ENCODE peak calls at places on chromosomes 16 and 17, in six cellular contexts. N is cardiac muscle cell, T is lung, A is keratinocyte, F is HCT116, K is left ventricle myocardium inferior. X is an unnamed sample.

GRCh38 chr17:80443916-80444708 is 29.1 kb downstream of the ENDOV start:
- DNase-seq in N (no peak), T (no peak), A (no peak), F (no peak), K (no peak), X (no peak)

GRCh38 chr17:31581022-31581483 is 189.6 kb downstream of the RAB11FIP4 start:
- DNase-seq in N (no peak), T (peak; percentile 71), A (no peak), F (no peak), K (peak; percentile 78), X (no peak)

GRCh38 chr17:73956595-73957465 is 246.6 kb upstream of the RPL38 start:
- DNase-seq in N (peak; percentile 80), T (peak; percentile 40), A (no peak), F (peak; percentile 49), K (peak; percentile 27), X (no peak)

GRCh38 chr16:22425036-22425801 is 50.8 kb upstream of the CDR2 start:
- DNase-seq in N (no peak), T (no peak), A (no peak), F (no peak), K (peak; percentile 65), X (no peak)

GRCh38 chr16:87949071-87949744 is 2.0 kb upstream of the BANP start:
- DNase-seq in N (no peak), T (no peak), A (no peak), F (no peak), K (no peak), X (no peak)

GRCh38 chr17:69047368-69048263 is 13.1 kb downstream of the ABCA9 start:
- DNase-seq in N (peak; percentile 46), T (peak; percentile 35), A (no peak), F (no peak), K (peak; percentile 65), X (peak; percentile 76)

GRCh38 chr17:379531-380200 is 27.1 kb upstream of the RPH3AL start:
- DNase-seq in N (no peak), T (no peak), A (peak; percentile 56), F (no peak), K (no peak), X (no peak)

GRCh38 chr16:55725055-55725777 is 69.4 kb downstream of the SLC6A2 start:
- DNase-seq in N (no peak), T (no peak), A (no peak), F (no peak), K (no peak), X (no peak)

GRCh38 chr17:3772764-3773163 is 28.2 kb downstream of the ITGAE start:
- DNase-seq in N (no peak), T (no peak), A (no peak), F (no peak), K (no peak), X (no peak)

GRCh38 chr16:67605641-67606040 is 39.3 kb upstream of the CARMIL2 start:
- DNase-seq in N (no peak), T (no peak), A (no peak), F (no peak), K (no peak), X (no peak)

GRCh38 chr16:25108054-25108453 is 3.5 kb upstream of the LCMT1 start:
- DNase-seq in N (no peak), T (no peak), A (no peak), F (no peak), K (no peak), X (peak; percentile 59)

GRCh38 chr16:49608801-49609200 is 235.2 kb downstream of the C16orf78 start:
- DNase-seq in N (peak; percentile 75), T (no peak), A (no peak), F (peak; percentile 24), K (no peak), X (no peak)

GRCh38 chr16:88103011-88103410 is 151.8 kb downstream of the BANP start:
- DNase-seq in N (no peak), T (no peak), A (no peak), F (no peak), K (no peak), X (peak; percentile 37)

GRCh38 chr16:67663151-67663876 is 2.6 kb downstream of the PARD6A start:
- DNase-seq in N (no peak), T (no peak), A (no peak), F (peak; percentile 15), K (no peak), X (no peak)

GRCh38 chr16:75248142-75248535 is 3.3 kb downstream of the BCAR1 start:
- DNase-seq in N (no peak), T (no peak), A (no peak), F (no peak), K (peak; percentile 49), X (no peak)
- H3K4me1 ChIP-seq in N (peaks cover 58% of the 10 kb centered on the region), T (peaks cover 38% of the 10 kb centered on the region), A (peaks cover 78% of the 10 kb centered on the region), F (peaks cover 85% of the 10 kb centered on the region), K (peaks cover 97% of the 10 kb centered on the region), X (peaks cover 12% of the 10 kb centered on the region)

DNA sequence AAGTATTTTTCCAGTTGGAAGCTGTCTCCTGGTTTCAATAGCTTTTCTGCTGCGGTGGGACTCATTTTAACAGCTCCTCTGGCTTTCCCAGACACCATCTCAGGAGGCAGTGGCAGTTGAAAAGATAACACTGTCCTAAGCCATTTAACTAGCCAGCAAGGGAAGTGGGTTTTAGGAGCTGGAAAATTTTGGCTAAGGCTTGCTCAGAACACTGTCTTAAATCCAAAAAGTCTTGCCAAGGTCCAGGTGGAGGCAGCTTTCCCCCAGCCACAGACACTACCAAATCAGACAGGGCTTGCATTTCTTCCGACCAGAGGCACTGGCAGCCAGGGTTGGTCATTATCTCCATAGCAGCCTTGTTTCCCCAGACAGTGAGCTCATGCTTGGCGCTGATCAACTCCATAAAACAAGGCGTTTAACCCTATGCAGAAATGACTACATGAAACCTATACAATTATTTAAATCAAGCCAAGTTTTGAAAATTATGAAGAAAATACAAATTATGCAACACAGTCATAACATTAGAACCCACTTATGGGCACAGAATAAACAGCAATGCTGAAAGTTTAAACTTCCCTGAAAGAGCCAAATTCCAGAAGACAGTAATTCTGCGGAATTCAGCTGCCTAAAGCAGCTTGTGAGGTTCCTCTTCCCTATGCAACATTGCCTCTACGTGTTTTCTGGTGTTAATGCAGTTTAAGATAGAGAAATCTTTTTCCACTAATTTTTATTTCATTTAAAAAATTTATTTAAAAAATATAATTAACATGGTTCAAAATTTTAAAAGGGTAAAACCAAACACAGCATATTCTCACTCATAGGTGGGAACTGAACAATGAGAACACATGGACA is 25.0 kb downstream of the GABARAPL2 start:
- DNase-seq in N (peak; percentile 72), T (peak; percentile 29), A (no peak), F (no peak), K (peak; percentile 69), X (no peak)
- H3K27ac ChIP-seq in N (peak overlapping the region; percentile 85), T (peak overlapping the region; percentile 93), A (no peak overlapping the region), F (no peak overlapping the region), K (peak overlapping the region; percentile 85), X (no peak overlapping the region)

GRCh38 chr17:8376302-8377067 is at the start of gene KRABD2:
- DNase-seq in N (peak; percentile 94), T (peak; percentile 90), A (no peak), F (peak; percentile 76), K (peak; percentile 92), X (peak; percentile 95)
- H3K36me3 ChIP-seq in N (peaks cover 46% of the 10 kb centered on the region), T (peaks cover 18% of the 10 kb centered on the region), A (peaks cover 30% of the 10 kb centered on the region), F (peaks cover 43% of the 10 kb centered on the region), K (peaks cover 50% of the 10 kb centered on the region), X (peaks cover 48% of the 10 kb centered on the region)

DNA sequence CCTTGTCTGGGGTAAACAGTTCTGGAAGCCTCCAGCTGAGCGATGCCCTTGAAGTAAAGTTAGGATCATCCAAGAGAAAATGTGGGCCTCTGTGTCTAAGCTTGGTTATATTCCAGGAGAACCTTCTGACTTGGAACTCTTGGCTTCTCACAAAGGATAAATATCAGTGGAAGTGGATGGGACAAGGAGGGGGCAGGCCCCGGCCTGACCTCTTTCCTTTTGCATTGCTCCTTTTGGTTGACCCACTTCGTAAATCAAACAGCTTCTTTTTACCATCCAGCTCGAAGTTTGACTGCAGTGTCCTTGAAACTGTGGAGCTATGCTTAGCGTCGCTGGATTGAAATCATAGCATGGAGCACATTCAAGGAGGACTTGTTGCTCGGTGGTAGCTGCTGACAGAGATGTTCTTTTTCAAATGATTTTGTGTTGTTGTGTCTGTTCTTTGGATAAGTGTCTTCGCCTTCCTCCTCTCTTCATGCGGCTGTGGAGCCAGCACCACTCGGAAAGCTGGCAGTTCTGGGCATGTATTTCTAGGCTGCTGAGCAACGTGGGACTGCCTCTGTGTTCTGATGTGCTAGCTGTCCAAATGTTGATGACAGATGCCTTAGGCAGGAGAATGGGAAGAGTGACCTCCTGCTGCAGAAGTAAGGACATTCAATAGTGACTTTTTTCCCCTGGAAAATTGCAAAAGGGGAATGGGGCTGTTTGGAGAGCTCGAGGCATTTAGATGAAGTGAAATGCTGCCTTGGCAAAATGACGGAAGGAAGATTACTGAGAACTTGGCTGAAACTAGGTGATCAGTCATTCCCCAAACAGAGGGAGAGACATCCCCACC is 4.5 kb downstream of the MINK1 start:
- DNase-seq in N (no peak), T (no peak), A (no peak), F (no peak), K (peak; percentile 41), X (no peak)
- H3K4me1 ChIP-seq in N (peaks cover 26% of the 10 kb centered on the region), T (peaks cover 15% of the 10 kb centered on the region), A (peaks cover 45% of the 10 kb centered on the region), F (peaks cover 31% of the 10 kb centered on the region), K (peaks cover 78% of the 10 kb centered on the region), X (peaks cover 10% of the 10 kb centered on the region)

GRCh38 chr16:11138026-11138768 is 117.8 kb downstream of the SOCS1 start:
- DNase-seq in N (no peak), T (no peak), A (no peak), F (no peak), K (no peak), X (no peak)
- H3K27ac ChIP-seq in N (no peak overlapping the region), T (no peak overlapping the region), A (no peak overlapping the region), F (no peak overlapping the region), K (no peak overlapping the region), X (no peak overlapping the region)

DNA sequence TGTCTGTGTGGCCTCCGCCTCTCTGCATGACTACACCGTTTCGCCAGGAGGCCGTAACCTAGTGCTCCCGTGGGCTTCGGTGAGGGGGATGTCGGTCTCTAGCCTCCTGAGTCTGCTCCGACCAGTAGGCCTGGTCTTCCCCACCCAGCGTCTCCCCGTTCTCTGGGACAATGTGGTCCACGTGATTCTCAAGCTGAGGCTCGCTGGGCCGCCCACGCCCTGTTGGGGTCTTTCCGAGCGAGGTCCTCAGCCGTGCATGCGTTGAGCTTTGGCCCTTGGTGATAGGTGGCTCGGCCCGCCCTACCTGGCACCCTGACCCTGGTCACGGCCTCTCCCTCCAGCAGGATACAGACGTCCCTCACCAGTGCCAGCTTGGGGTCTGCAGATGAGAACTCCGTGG is 30.9 kb downstream of the TSC2 start:
- DNase-seq in N (no peak), T (no peak), A (no peak), F (no peak), K (no peak), X (no peak)
- H3K36me3 ChIP-seq in N (peaks cover 11% of the 10 kb centered on the region), T (peaks cover 81% of the 10 kb centered on the region), A (peaks cover 27% of the 10 kb centered on the region), F (no peaks in the 10 kb centered on the region), K (peaks cover 79% of the 10 kb centered on the region), X (no peaks in the 10 kb centered on the region)

DNA sequence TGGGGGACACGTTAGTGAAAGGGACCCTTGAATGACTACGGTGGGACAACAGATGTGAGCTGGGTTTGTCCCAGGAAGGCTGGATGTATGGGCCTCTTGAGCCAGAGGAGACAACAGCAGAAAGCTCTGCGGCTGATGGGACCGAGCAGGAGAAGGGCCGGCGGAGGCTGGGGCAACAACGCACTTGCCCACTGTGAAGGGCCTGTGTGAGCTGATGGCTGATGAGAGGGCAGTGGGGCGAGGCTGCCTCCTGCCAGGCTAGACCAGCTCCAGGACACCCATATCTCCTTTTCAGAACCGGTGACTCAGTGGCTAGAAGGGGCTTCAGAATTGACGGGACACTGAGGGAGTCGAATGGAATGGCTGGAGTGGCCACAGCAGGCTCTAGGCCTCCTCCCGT is 250.1 kb downstream of the SEC14L1 start:
- DNase-seq in N (no peak), T (no peak), A (no peak), F (no peak), K (no peak), X (no peak)
- H3K4me1 ChIP-seq in N (peaks cover 70% of the 10 kb centered on the region), T (peaks cover 36% of the 10 kb centered on the region), A (peaks cover 40% of the 10 kb centered on the region), F (peaks cover 54% of the 10 kb centered on the region), K (peaks cover 99% of the 10 kb centered on the region), X (peaks cover 29% of the 10 kb centered on the region)